ENCODE peak calls at places on chromosomes 11 and 22, in four cellular contexts. O is myocyte, Z is COR-L47, Y is Right ventricle myocardium superior. T is an unnamed sample.

GRCh38 chr11:33970984-33971466 is 79.1 kb upstream of the LMO2 start:
- DNase-seq in O (peak; percentile 79), Z (peak; percentile 33), Y (no peak), T (peak; percentile 43)

GRCh38 chr11:298406-299065 is 790 bp downstream of the IFITM5 start:
- DNase-seq in O (no peak), Z (no peak), Y (peak; percentile 41), T (no peak)

GRCh38 chr11:75722669-75723042 is 5.0 kb downstream of the MOGAT2 start:
- DNase-seq in O (no peak), Z (no peak), Y (no peak), T (no peak)

GRCh38 chr11:27209562-27210005 is 153.4 kb downstream of the CCDC34 start:
- DNase-seq in O (peak; percentile 92), Z (no peak), Y (peak; percentile 60), T (peak; percentile 61)

GRCh38 chr11:44709966-44710365 is 16.8 kb upstream of the TSPAN18 start:
- DNase-seq in O (no peak), Z (no peak), Y (no peak), T (no peak)

GRCh38 chr11:134637091-134638015 is 225.3 kb upstream of the B3GAT1 start:
- DNase-seq in O (peak; percentile 1), Z (no peak), Y (no peak), T (no peak)

GRCh38 chr22:23553922-23554870 is 25.9 kb downstream of the IGLL1 start:
- DNase-seq in O (no peak), Z (no peak), Y (no peak), T (no peak)

GRCh38 chr22:38262051-38262795 is 10.6 kb downstream of the TMEM184B start:
- DNase-seq in O (peak; percentile 15), Z (no peak), Y (peak; percentile 72), T (peak; percentile 51)

GRCh38 chr11:57460017-57460755 is at the start of gene RTN4RL2:
- DNase-seq in O (peak; percentile 49), Z (peak; percentile 53), Y (peak; percentile 69), T (peak; percentile 47)

GRCh38 chr11:15159085-15159484 is 44.4 kb downstream of the INSC start:
- DNase-seq in O (peak; percentile 25), Z (no peak), Y (no peak), T (no peak)

GRCh38 chr11:97610854-97611253 is 1221.0 kb downstream of the JRKL start:
- DNase-seq in O (no peak), Z (no peak), Y (no peak), T (no peak)

GRCh38 chr11:16912607-16913006 is 101.6 kb downstream of the PLEKHA7 start:
- DNase-seq in O (no peak), Z (peak; percentile 74), Y (no peak), T (no peak)

GRCh38 chr11:69292221-69292648 is 1.7 kb upstream of the MYEOV start:
- DNase-seq in O (no peak), Z (no peak), Y (peak; percentile 59), T (peak; percentile 63)

GRCh38 chr22:37284126-37284806 is 2.0 kb downstream of the CYTH4 start:
- DNase-seq in O (no peak), Z (no peak), Y (no peak), T (no peak)

GRCh38 chr11:86999859-87000753 is 37.6 kb upstream of the TMEM135 start:
- DNase-seq in O (no peak), Z (no peak), Y (no peak), T (peak; percentile 13)

GRCh38 chr11:74284466-74284865 is 27.0 kb downstream of the P4HA3 start:
- DNase-seq in O (peak; percentile 48), Z (no peak), Y (no peak), T (no peak)

GRCh38 chr22:39245130-39246039 is 603 bp upstream of the PDGFB start:
- DNase-seq in O (no peak), Z (no peak), Y (no peak), T (no peak)

GRCh38 chr22:33785283-33785991 is 134.8 kb downstream of the LARGE1 start:
- DNase-seq in O (no peak), Z (no peak), Y (no peak), T (no peak)

GRCh38 chr11:2929880-2930704 is 872 bp upstream of the PHLDA2 start:
- DNase-seq in O (peak; percentile 41), Z (peak; percentile 23), Y (peak; percentile 51), T (no peak)

GRCh38 chr22:40196628-40197027 is 18.9 kb downstream of the TNRC6B start:
- DNase-seq in O (peak; percentile 72), Z (no peak), Y (no peak), T (peak; percentile 62)

GRCh38 chr11:65290448-65291165 is 24.1 kb upstream of the CDC42EP2 start:
- DNase-seq in O (peak; percentile 97), Z (no peak), Y (peak; percentile 95), T (no peak)

GRCh38 chr22:39527481-39527961 is 5.0 kb downstream of the RPS19BP1 start:
- DNase-seq in O (no peak), Z (no peak), Y (no peak), T (peak; percentile 32)

GRCh38 chr11:31645747-31646146 is 136.2 kb downstream of the ELP4 start:
- DNase-seq in O (peak; percentile 94), Z (no peak), Y (no peak), T (no peak)

T was measured in BE2C.